ENCODE peak calls at places on chromosomes 5 and 9, in five cellular contexts. One of them, this sample, is unnamed.

GRCh38 chr9:116154976-116155699 is 1.5 kb downstream of the PAPPA start:
- DNase-seq in fibroblast of lung: peak
- DNase-seq in fibroblast of mammary gland: peak
- DNase-seq in breast epithelium: no peak
- DNase-seq in neural progenitor cell: peak
- DNase-seq in this sample: no peak

GRCh38 chr5:175109058-175109755 is 334.8 kb downstream of the DRD1 start:
- DNase-seq in fibroblast of lung: no peak
- DNase-seq in fibroblast of mammary gland: no peak
- DNase-seq in breast epithelium: no peak
- DNase-seq in neural progenitor cell: no peak
- DNase-seq in this sample: no peak

GRCh38 chr5:112125910-112126309 is 293.2 kb downstream of the EPB41L4A start:
- DNase-seq in fibroblast of lung: peak
- DNase-seq in fibroblast of mammary gland: peak
- DNase-seq in breast epithelium: no peak
- DNase-seq in neural progenitor cell: no peak
- DNase-seq in this sample: no peak

GRCh38 chr5:134268919-134269318 is 43.0 kb upstream of the PPP2CA start:
- DNase-seq in fibroblast of lung: no peak
- DNase-seq in fibroblast of mammary gland: no peak
- DNase-seq in breast epithelium: no peak
- DNase-seq in neural progenitor cell: no peak
- DNase-seq in this sample: no peak

GRCh38 chr9:130755377-130756007 is 61.9 kb downstream of the EXOSC2 start:
- DNase-seq in fibroblast of lung: no peak
- DNase-seq in fibroblast of mammary gland: no peak
- DNase-seq in breast epithelium: no peak
- DNase-seq in neural progenitor cell: no peak
- DNase-seq in this sample: no peak

GRCh38 chr5:26553079-26553478 is 485.3 kb downstream of the CDH9 start:
- DNase-seq in fibroblast of lung: no peak
- DNase-seq in fibroblast of mammary gland: no peak
- DNase-seq in breast epithelium: no peak
- DNase-seq in neural progenitor cell: peak
- DNase-seq in this sample: peak

GRCh38 chr5:77301447-77301878 is 91.0 kb downstream of the PDE8B start:
- DNase-seq in fibroblast of lung: peak
- DNase-seq in fibroblast of mammary gland: peak
- DNase-seq in breast epithelium: no peak
- DNase-seq in neural progenitor cell: no peak
- DNase-seq in this sample: no peak

GRCh38 chr5:1131191-1131621 is 19.3 kb upstream of the SLC12A7 start:
- DNase-seq in fibroblast of lung: no peak
- DNase-seq in fibroblast of mammary gland: no peak
- DNase-seq in breast epithelium: no peak
- DNase-seq in neural progenitor cell: no peak
- DNase-seq in this sample: no peak

GRCh38 chr9:112041536-112042243 is 133.4 kb downstream of the SUSD1 start:
- DNase-seq in fibroblast of lung: peak
- DNase-seq in fibroblast of mammary gland: peak
- DNase-seq in breast epithelium: no peak
- DNase-seq in neural progenitor cell: peak
- DNase-seq in this sample: peak

GRCh38 chr9:94906713-94907112 is 180.2 kb downstream of the AOPEP start:
- DNase-seq in fibroblast of lung: no peak
- DNase-seq in fibroblast of mammary gland: no peak
- DNase-seq in breast epithelium: no peak
- DNase-seq in neural progenitor cell: no peak
- DNase-seq in this sample: no peak

GRCh38 chr5:124480022-124480421 is 266.4 kb downstream of the ZNF608 start:
- DNase-seq in fibroblast of lung: no peak
- DNase-seq in fibroblast of mammary gland: no peak
- DNase-seq in breast epithelium: no peak
- DNase-seq in neural progenitor cell: no peak
- DNase-seq in this sample: no peak

GRCh38 chr9:37420271-37421215 is 2.0 kb upstream of the GRHPR start:
- DNase-seq in fibroblast of lung: no peak
- DNase-seq in fibroblast of mammary gland: no peak
- DNase-seq in breast epithelium: no peak
- DNase-seq in neural progenitor cell: no peak
- DNase-seq in this sample: peak

GRCh38 chr9:37419204-37419603 is 3.3 kb upstream of the GRHPR start:
- DNase-seq in fibroblast of lung: no peak
- DNase-seq in fibroblast of mammary gland: no peak
- DNase-seq in breast epithelium: no peak
- DNase-seq in neural progenitor cell: no peak
- DNase-seq in this sample: no peak

GRCh38 chr9:37415011-37415719 is 7.3 kb upstream of the GRHPR start:
- DNase-seq in fibroblast of lung: peak
- DNase-seq in fibroblast of mammary gland: peak
- DNase-seq in breast epithelium: no peak
- DNase-seq in neural progenitor cell: peak
- DNase-seq in this sample: peak

GRCh38 chr9:37417252-37417803 is 5.2 kb upstream of the GRHPR start:
- DNase-seq in fibroblast of lung: no peak
- DNase-seq in fibroblast of mammary gland: no peak
- DNase-seq in breast epithelium: no peak
- DNase-seq in neural progenitor cell: no peak
- DNase-seq in this sample: no peak

GRCh38 chr9:37417857-37418618 is 4.5 kb upstream of the GRHPR start:
- DNase-seq in fibroblast of lung: no peak
- DNase-seq in fibroblast of mammary gland: no peak
- DNase-seq in breast epithelium: no peak
- DNase-seq in neural progenitor cell: no peak
- DNase-seq in this sample: no peak
- TF ChIP-seq CTCF in fibroblast of lung: no peak
- TF ChIP-seq CTCF in fibroblast of mammary gland: no peak
- TF ChIP-seq CTCF in breast epithelium: no peak
- TF ChIP-seq CTCF in neural progenitor cell: no peak
- TF ChIP-seq CTCF in this sample: no peak

DNA sequence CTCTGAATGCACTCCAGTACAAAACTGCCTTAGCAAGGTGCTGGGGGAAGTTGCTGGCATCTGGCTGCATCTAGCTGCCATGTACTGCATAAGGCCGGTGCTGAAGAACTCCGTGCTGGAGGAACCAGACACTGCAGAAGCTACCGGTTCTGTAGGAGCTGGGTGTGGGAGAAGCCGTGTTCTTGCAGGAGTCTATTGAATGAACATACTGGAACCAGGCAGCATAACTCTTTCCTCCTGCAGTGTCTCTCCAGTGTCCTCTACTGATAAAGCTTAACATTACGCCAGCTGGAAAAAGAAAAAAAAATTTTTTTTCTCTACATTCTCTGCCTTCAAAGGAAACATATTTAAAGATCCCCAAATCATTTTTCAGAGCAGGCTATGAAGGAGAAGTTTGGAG is 38.5 kb downstream of the VPS13A start:
- DNase-seq in fibroblast of lung: peak
- DNase-seq in fibroblast of mammary gland: peak
- DNase-seq in breast epithelium: no peak
- DNase-seq in neural progenitor cell: no peak
- DNase-seq in this sample: no peak
- TF ChIP-seq CTCF in fibroblast of lung: peak
- TF ChIP-seq CTCF in fibroblast of mammary gland: peak
- TF ChIP-seq CTCF in breast epithelium: no peak
- TF ChIP-seq CTCF in neural progenitor cell: peak
- TF ChIP-seq CTCF in this sample: peak

GRCh38 chr5:130386155-130386554 is 481.9 kb downstream of the CHSY3 start:
- DNase-seq in fibroblast of lung: no peak
- DNase-seq in fibroblast of mammary gland: no peak
- DNase-seq in breast epithelium: no peak
- DNase-seq in neural progenitor cell: no peak
- DNase-seq in this sample: no peak
- TF ChIP-seq CTCF in fibroblast of lung: no peak
- TF ChIP-seq CTCF in fibroblast of mammary gland: no peak
- TF ChIP-seq CTCF in breast epithelium: no peak
- TF ChIP-seq CTCF in neural progenitor cell: no peak
- TF ChIP-seq CTCF in this sample: no peak

DNA sequence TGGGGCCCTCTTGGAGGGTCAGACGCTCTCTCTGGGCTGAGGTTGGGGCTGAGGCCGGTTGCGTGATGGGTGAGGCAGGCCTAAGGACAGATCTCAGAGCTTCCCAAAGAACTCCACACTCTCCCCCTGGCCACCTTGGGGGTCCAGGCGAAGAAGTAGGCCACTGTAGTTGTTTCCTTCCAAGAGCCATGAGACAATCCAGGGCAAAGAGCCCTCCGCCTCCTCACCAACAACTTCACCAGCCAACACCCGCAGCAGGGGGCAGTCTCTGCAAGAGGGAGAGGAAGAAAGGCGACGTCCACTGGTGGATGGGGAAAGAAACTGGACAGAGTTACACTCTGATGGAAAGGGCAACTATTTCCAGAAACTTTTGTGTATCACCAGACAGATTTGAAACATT is 10.7 kb downstream of the SLC35A4 start:
- DNase-seq in fibroblast of lung: peak
- DNase-seq in fibroblast of mammary gland: peak
- DNase-seq in breast epithelium: no peak
- DNase-seq in neural progenitor cell: no peak
- DNase-seq in this sample: no peak
- TF ChIP-seq CTCF in fibroblast of lung: peak
- TF ChIP-seq CTCF in fibroblast of mammary gland: peak
- TF ChIP-seq CTCF in breast epithelium: no peak
- TF ChIP-seq CTCF in neural progenitor cell: peak
- TF ChIP-seq CTCF in this sample: peak

GRCh38 chr5:129096382-129096991 is 1.9 kb downstream of the ISOC1 start:
- DNase-seq in fibroblast of lung: no peak
- DNase-seq in fibroblast of mammary gland: no peak
- DNase-seq in breast epithelium: no peak
- DNase-seq in neural progenitor cell: no peak
- DNase-seq in this sample: no peak
- TF ChIP-seq CTCF in fibroblast of lung: no peak
- TF ChIP-seq CTCF in fibroblast of mammary gland: peak
- TF ChIP-seq CTCF in breast epithelium: no peak
- TF ChIP-seq CTCF in neural progenitor cell: peak
- TF ChIP-seq CTCF in this sample: peak

DNA sequence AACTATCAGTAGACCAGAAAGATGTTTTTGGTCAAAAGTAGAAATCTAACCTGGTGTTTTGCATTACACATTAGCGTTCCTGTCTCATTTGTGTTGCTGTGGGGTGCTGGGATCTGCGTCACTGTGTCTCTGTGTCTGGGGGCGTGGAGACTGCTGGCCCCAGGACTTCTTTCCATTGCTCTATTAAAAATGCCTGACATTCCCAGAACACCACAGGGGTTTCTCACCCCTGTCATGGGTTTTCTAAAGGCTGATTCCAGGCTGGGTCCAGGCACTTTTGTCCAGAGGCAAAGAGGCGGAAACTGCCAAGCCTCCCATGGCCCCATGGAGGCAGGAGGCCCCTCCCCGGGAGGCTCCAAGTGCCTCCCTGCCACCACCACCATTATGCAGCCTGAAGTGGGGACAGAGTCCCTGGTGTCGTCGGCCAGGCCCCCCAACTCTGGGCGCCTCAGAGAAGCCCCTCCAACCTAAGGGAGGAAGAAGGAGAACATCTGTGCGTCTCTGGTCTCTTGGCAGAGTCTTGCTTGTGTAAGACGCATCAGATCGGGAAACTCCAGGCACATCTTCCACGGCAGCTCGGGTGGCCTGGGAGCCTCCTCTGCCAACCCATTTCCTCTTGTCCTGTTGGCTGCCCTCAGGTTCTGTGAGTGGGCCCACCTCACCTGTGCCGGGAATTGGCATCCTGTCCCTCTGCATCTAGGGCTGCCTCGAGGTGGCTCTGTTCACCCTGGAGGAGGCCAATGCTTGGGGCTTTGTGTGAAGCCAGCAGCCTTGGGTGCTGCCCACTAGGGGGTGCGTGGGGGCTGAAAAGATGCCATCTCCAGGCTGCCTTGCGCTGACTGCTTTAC is 13.8 kb upstream of the PLEKHG4B start:
- DNase-seq in fibroblast of lung: peak
- DNase-seq in fibroblast of mammary gland: peak
- DNase-seq in breast epithelium: no peak
- DNase-seq in neural progenitor cell: peak
- DNase-seq in this sample: peak
- TF ChIP-seq CTCF in fibroblast of lung: peak
- TF ChIP-seq CTCF in fibroblast of mammary gland: peak
- TF ChIP-seq CTCF in breast epithelium: no peak
- TF ChIP-seq CTCF in neural progenitor cell: peak
- TF ChIP-seq CTCF in this sample: peak

DNA sequence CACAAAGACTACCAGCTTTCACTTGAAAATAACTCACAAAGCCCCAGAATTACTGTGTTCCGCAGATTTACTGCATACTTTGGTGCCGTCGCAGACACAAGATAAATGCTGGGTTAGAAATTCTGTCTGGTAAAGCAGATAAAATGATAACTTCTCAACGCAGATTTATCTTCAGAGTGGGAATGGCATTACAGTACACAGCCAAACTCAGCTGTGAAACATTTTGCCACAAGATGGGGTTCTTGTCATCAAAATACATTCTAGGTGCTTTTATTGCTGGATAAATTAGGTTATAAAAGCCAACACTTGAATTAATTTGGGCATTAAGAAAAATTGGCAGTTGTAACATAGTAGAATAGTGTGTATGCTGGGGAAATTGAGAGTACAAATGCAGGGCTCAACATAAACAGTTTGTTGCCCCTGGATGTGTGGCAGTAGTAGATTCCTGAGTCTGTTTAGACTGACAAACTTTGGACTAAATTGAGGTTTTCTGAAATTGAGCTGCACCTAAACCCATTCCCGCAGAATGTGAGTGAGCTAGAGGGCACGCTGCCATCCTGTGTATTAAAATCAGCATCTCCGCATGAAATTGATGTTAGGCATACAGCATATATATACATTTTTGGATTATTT is 61.1 kb downstream of the LMNB1 start:
- DNase-seq in fibroblast of lung: peak
- DNase-seq in fibroblast of mammary gland: peak
- DNase-seq in breast epithelium: no peak
- DNase-seq in neural progenitor cell: no peak
- DNase-seq in this sample: peak
- TF ChIP-seq CTCF in fibroblast of lung: peak
- TF ChIP-seq CTCF in fibroblast of mammary gland: peak
- TF ChIP-seq CTCF in breast epithelium: no peak
- TF ChIP-seq CTCF in neural progenitor cell: peak
- TF ChIP-seq CTCF in this sample: peak

DNA sequence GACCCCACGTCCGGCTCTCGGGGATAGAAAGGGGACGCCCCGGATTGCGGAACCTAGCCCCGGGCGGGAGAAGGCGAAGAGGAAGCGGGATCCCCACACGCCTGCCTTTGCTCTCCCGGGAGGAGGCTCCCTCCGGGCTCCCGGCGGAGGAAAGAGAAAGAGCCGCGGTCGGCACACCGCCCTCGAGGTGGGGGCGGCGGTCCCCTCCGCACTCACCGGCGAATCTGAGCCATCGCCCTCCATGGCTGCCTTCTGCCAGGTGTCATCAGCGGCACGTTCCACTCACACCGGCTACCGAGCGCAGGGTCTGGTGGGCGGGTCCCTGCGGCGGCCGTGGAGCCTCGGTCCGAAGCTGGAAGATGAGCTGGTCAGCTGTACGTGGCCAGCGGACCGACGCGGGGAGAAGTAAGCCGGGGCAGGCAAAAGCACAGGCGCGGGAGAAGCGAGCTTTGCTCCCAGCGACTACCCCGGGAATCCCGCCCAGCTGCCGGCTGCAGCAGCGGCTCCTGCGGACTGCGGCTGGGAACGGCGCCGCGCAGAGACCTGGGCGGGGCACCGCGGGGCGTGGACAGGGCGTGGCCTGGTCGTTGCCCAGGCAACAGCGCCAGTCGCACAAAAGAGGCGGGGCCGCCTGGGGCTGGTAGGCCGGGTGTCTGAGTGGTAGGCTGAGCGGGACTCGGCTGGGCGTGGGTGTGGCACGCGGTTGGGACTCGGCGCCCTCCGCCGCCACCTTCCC is at the start of gene TRIM36:
- DNase-seq in fibroblast of lung: peak
- DNase-seq in fibroblast of mammary gland: peak
- DNase-seq in breast epithelium: peak
- DNase-seq in neural progenitor cell: peak
- DNase-seq in this sample: peak
- TF ChIP-seq CTCF in fibroblast of lung: no peak
- TF ChIP-seq CTCF in fibroblast of mammary gland: peak
- TF ChIP-seq CTCF in breast epithelium: no peak
- TF ChIP-seq CTCF in neural progenitor cell: peak
- TF ChIP-seq CTCF in this sample: peak